ENCODE peak calls at places on chromosomes 2 and 18, in seven cellular contexts. One of them, this sample, is unnamed.

GRCh38 chr2:3611136-3611535 is 16.2 kb downstream of the COLEC11 start:
- DNase-seq in GM23248: no peak
- DNase-seq in HCT116: no peak
- DNase-seq in K562: no peak
- DNase-seq in neural progenitor cell: peak; percentile 49
- DNase-seq in HepG2: no peak
- DNase-seq in PC-3: no peak
- DNase-seq in this sample: no peak

GRCh38 chr2:68282814-68283812 is 30.8 kb upstream of the PPP3R1 start:
- DNase-seq in GM23248: peak; percentile 63
- DNase-seq in HCT116: peak; percentile 33
- DNase-seq in K562: peak; percentile 89
- DNase-seq in neural progenitor cell: peak; percentile 52
- DNase-seq in HepG2: peak; percentile 53
- DNase-seq in PC-3: peak; percentile 55
- DNase-seq in this sample: peak; percentile 60

GRCh38 chr2:233326500-233326899 is 18.9 kb downstream of the SAG start:
- DNase-seq in GM23248: no peak
- DNase-seq in HCT116: no peak
- DNase-seq in K562: no peak
- DNase-seq in neural progenitor cell: no peak
- DNase-seq in HepG2: no peak
- DNase-seq in PC-3: no peak
- DNase-seq in this sample: no peak

GRCh38 chr2:15334650-15335326 is 226.3 kb downstream of the NBAS start:
- DNase-seq in GM23248: peak; percentile 41
- DNase-seq in HCT116: no peak
- DNase-seq in K562: no peak
- DNase-seq in neural progenitor cell: no peak
- DNase-seq in HepG2: no peak
- DNase-seq in PC-3: peak; percentile 82
- DNase-seq in this sample: peak; percentile 84

GRCh38 chr2:96148410-96149217 is 3.4 kb upstream of the DUSP2 start:
- DNase-seq in GM23248: peak; percentile 93
- DNase-seq in HCT116: peak; percentile 88
- DNase-seq in K562: peak; percentile 60
- DNase-seq in neural progenitor cell: peak; percentile 67
- DNase-seq in HepG2: no peak
- DNase-seq in PC-3: peak; percentile 50
- DNase-seq in this sample: peak; percentile 94

GRCh38 chr18:26780520-26781325 is 84.8 kb downstream of the AQP4 start:
- DNase-seq in GM23248: no peak
- DNase-seq in HCT116: no peak
- DNase-seq in K562: no peak
- DNase-seq in neural progenitor cell: no peak
- DNase-seq in HepG2: no peak
- DNase-seq in PC-3: no peak
- DNase-seq in this sample: no peak

GRCh38 chr2:75560768-75561565 is at the start of gene EVA1A:
- DNase-seq in GM23248: peak; percentile 88
- DNase-seq in HCT116: no peak
- DNase-seq in K562: no peak
- DNase-seq in neural progenitor cell: peak; percentile 80
- DNase-seq in HepG2: peak; percentile 73
- DNase-seq in PC-3: peak; percentile 72
- DNase-seq in this sample: peak; percentile 91

GRCh38 chr2:26848336-26849055 is 564 bp downstream of the DPYSL5 start:
- DNase-seq in GM23248: peak; percentile 36
- DNase-seq in HCT116: no peak
- DNase-seq in K562: no peak
- DNase-seq in neural progenitor cell: peak; percentile 81
- DNase-seq in HepG2: no peak
- DNase-seq in PC-3: no peak
- DNase-seq in this sample: no peak

GRCh38 chr18:38481576-38481975 is 916.0 kb upstream of the CELF4 start:
- DNase-seq in GM23248: no peak
- DNase-seq in HCT116: no peak
- DNase-seq in K562: no peak
- DNase-seq in neural progenitor cell: no peak
- DNase-seq in HepG2: no peak
- DNase-seq in PC-3: no peak
- DNase-seq in this sample: no peak

GRCh38 chr2:160229591-160229990 is 29.5 kb upstream of the ITGB6 start:
- DNase-seq in GM23248: peak; percentile 80
- DNase-seq in HCT116: no peak
- DNase-seq in K562: no peak
- DNase-seq in neural progenitor cell: no peak
- DNase-seq in HepG2: no peak
- DNase-seq in PC-3: peak; percentile 85
- DNase-seq in this sample: peak; percentile 84

GRCh38 chr18:55415258-55415871 is 172.6 kb downstream of the TCF4 start:
- DNase-seq in GM23248: peak; percentile 91
- DNase-seq in HCT116: peak; percentile 37
- DNase-seq in K562: peak; percentile 84
- DNase-seq in neural progenitor cell: peak; percentile 90
- DNase-seq in HepG2: peak; percentile 27
- DNase-seq in PC-3: peak; percentile 74
- DNase-seq in this sample: peak; percentile 91

GRCh38 chr2:119713819-119714490 is 35.0 kb downstream of the TMEM177 start:
- DNase-seq in GM23248: no peak
- DNase-seq in HCT116: no peak
- DNase-seq in K562: no peak
- DNase-seq in neural progenitor cell: no peak
- DNase-seq in HepG2: no peak
- DNase-seq in PC-3: no peak
- DNase-seq in this sample: no peak

GRCh38 chr2:101142163-101142562 is 9.0 kb downstream of the TBC1D8 start:
- DNase-seq in GM23248: no peak
- DNase-seq in HCT116: no peak
- DNase-seq in K562: no peak
- DNase-seq in neural progenitor cell: no peak
- DNase-seq in HepG2: no peak
- DNase-seq in PC-3: no peak
- DNase-seq in this sample: no peak

GRCh38 chr2:189260361-189260761 is 80.8 kb upstream of the COL5A2 start:
- DNase-seq in GM23248: peak; percentile 23
- DNase-seq in HCT116: no peak
- DNase-seq in K562: no peak
- DNase-seq in neural progenitor cell: no peak
- DNase-seq in HepG2: no peak
- DNase-seq in PC-3: no peak
- DNase-seq in this sample: peak; percentile 90

GRCh38 chr18:43571078-43571689 is 293.9 kb upstream of the SYT4 start:
- DNase-seq in GM23248: peak; percentile 58
- DNase-seq in HCT116: no peak
- DNase-seq in K562: peak; percentile 17
- DNase-seq in neural progenitor cell: peak; percentile 65
- DNase-seq in HepG2: peak; percentile 27
- DNase-seq in PC-3: peak; percentile 59
- DNase-seq in this sample: peak; percentile 67

GRCh38 chr18:23244431-23244830 is 109.1 kb downstream of the CABLES1 start:
- DNase-seq in GM23248: no peak
- DNase-seq in HCT116: no peak
- DNase-seq in K562: no peak
- DNase-seq in neural progenitor cell: peak; percentile 14
- DNase-seq in HepG2: no peak
- DNase-seq in PC-3: no peak
- DNase-seq in this sample: no peak

GRCh38 chr18:57803119-57803969 is at the start of gene ATP8B1:
- DNase-seq in GM23248: peak; percentile 81
- DNase-seq in HCT116: peak; percentile 78
- DNase-seq in K562: peak; percentile 11
- DNase-seq in neural progenitor cell: peak; percentile 79
- DNase-seq in HepG2: no peak
- DNase-seq in PC-3: peak; percentile 96
- DNase-seq in this sample: peak; percentile 79

GRCh38 chr18:66346833-66347595 is 256.9 kb downstream of the CDH19 start:
- DNase-seq in GM23248: no peak
- DNase-seq in HCT116: no peak
- DNase-seq in K562: no peak
- DNase-seq in neural progenitor cell: no peak
- DNase-seq in HepG2: no peak
- DNase-seq in PC-3: no peak
- DNase-seq in this sample: no peak

GRCh38 chr2:129004485-129004884 is 685.8 kb upstream of the HS6ST1 start:
- DNase-seq in GM23248: no peak
- DNase-seq in HCT116: no peak
- DNase-seq in K562: no peak
- DNase-seq in neural progenitor cell: no peak
- DNase-seq in HepG2: no peak
- DNase-seq in PC-3: no peak
- DNase-seq in this sample: no peak

GRCh38 chr2:18987592-18988073 is 370.8 kb downstream of the OSR1 start:
- DNase-seq in GM23248: peak; percentile 95
- DNase-seq in HCT116: peak; percentile 44
- DNase-seq in K562: peak; percentile 1
- DNase-seq in neural progenitor cell: no peak
- DNase-seq in HepG2: peak; percentile 34
- DNase-seq in PC-3: peak; percentile 96
- DNase-seq in this sample: peak; percentile 94

GRCh38 chr2:150783015-150783414 is 295.5 kb upstream of the RND3 start:
- DNase-seq in GM23248: no peak
- DNase-seq in HCT116: no peak
- DNase-seq in K562: no peak
- DNase-seq in neural progenitor cell: no peak
- DNase-seq in HepG2: no peak
- DNase-seq in PC-3: no peak
- DNase-seq in this sample: no peak

GRCh38 chr2:120133572-120134244 is 89.5 kb downstream of the TMEM185B start:
- DNase-seq in GM23248: peak; percentile 9
- DNase-seq in HCT116: no peak
- DNase-seq in K562: no peak
- DNase-seq in neural progenitor cell: no peak
- DNase-seq in HepG2: no peak
- DNase-seq in PC-3: peak; percentile 24
- DNase-seq in this sample: no peak

GRCh38 chr2:20666364-20667150 is at the start of gene GDF7:
- DNase-seq in GM23248: no peak
- DNase-seq in HCT116: no peak
- DNase-seq in K562: no peak
- DNase-seq in neural progenitor cell: peak; percentile 58
- DNase-seq in HepG2: peak; percentile 46
- DNase-seq in PC-3: no peak
- DNase-seq in this sample: no peak

GRCh38 chr2:239299218-239299939 is 101.4 kb downstream of the HDAC4 start:
- DNase-seq in GM23248: no peak
- DNase-seq in HCT116: no peak
- DNase-seq in K562: no peak
- DNase-seq in neural progenitor cell: no peak
- DNase-seq in HepG2: peak; percentile 87
- DNase-seq in PC-3: no peak
- DNase-seq in this sample: no peak

GRCh38 chr2:212537311-212538155 is 1.1 kb downstream of the ERBB4 start:
- DNase-seq in GM23248: peak; percentile 45
- DNase-seq in HCT116: no peak
- DNase-seq in K562: no peak
- DNase-seq in neural progenitor cell: peak; percentile 68
- DNase-seq in HepG2: no peak
- DNase-seq in PC-3: peak; percentile 12
- DNase-seq in this sample: peak; percentile 17

GRCh38 chr2:110180036-110180435 is 24.8 kb downstream of the NPHP1 start:
- DNase-seq in GM23248: no peak
- DNase-seq in HCT116: no peak
- DNase-seq in K562: no peak
- DNase-seq in neural progenitor cell: no peak
- DNase-seq in HepG2: no peak
- DNase-seq in PC-3: no peak
- DNase-seq in this sample: no peak
- H3K4me2 ChIP-seq in GM23248: no peak overlapping the region
- H3K4me2 ChIP-seq in HCT116: no peak overlapping the region
- H3K4me2 ChIP-seq in K562: no peak overlapping the region
- H3K4me2 ChIP-seq in neural progenitor cell: no peak overlapping the region
- H3K4me2 ChIP-seq in HepG2: no peak overlapping the region
- H3K4me2 ChIP-seq in PC-3: no peak overlapping the region
- H3K4me2 ChIP-seq in this sample: no peak overlapping the region

DNA sequence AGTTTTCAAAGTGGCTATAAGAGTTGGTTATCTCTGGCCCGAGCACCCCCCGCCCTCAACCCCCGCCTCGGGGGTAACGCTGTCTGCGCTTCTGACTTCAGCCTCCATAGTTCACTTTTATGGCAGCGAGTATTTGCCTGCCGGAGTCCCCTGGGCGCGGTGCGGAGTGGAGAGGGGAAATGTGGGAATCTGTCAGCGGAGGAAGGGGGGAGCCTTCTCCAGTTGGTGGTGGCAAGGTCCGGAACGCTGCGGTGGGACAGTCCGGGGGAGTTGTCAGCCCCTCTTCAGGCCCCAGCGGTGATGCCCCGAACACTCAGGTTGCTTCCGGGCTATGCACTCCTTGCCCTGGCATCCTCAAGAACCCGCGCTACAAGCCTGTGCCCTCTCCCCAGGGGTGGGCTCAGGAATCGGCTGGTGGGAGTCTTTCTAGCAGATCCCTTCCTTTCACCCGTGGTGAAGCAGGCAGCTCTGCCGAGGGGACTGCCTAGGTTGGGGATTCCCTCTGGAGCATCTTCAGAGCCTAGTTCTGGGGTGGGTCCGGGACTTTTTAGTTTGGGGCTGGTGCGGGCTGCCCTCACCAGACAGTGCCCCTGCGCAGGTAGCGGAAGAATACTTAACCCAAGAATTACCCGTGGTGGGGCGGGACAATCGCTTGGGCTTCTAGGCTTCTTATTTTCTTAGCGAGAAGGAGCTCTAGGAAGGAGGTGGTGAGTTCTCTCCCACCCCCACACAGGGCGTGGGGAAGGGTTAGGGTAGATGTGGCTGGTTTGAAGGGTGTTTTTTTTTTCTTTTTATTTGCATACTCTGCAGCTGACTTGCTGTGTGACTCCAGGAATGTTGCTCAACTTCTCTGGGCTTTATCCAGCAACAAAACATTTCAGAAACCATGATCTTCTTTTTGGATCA is 1.6 kb downstream of the ATOH8 start:
- DNase-seq in GM23248: peak; percentile 80
- DNase-seq in HCT116: no peak
- DNase-seq in K562: no peak
- DNase-seq in neural progenitor cell: peak; percentile 25
- DNase-seq in HepG2: no peak
- DNase-seq in PC-3: no peak
- DNase-seq in this sample: no peak
- TF ChIP-seq EZH2 in GM23248: no peak
- TF ChIP-seq EZH2 in HCT116: no peak
- TF ChIP-seq EZH2 in K562: no peak
- TF ChIP-seq EZH2 in neural progenitor cell: no peak
- TF ChIP-seq EZH2 in HepG2: no peak
- TF ChIP-seq EZH2 in PC-3: no peak
- TF ChIP-seq EZH2 in this sample: no peak

GRCh38 chr2:172777431-172777830 is 41.8 kb downstream of the RAPGEF4 start:
- DNase-seq in GM23248: no peak
- DNase-seq in HCT116: no peak
- DNase-seq in K562: no peak
- DNase-seq in neural progenitor cell: no peak
- DNase-seq in HepG2: no peak
- DNase-seq in PC-3: no peak
- DNase-seq in this sample: peak; percentile 64
- H3K9ac ChIP-seq in GM23248: no peak overlapping the region
- H3K9ac ChIP-seq in HCT116: no peak overlapping the region
- H3K9ac ChIP-seq in K562: no peak overlapping the region
- H3K9ac ChIP-seq in neural progenitor cell: no peak overlapping the region
- H3K9ac ChIP-seq in HepG2: no peak overlapping the region
- H3K9ac ChIP-seq in PC-3: no peak overlapping the region
- H3K9ac ChIP-seq in this sample: no peak overlapping the region

GRCh38 chr2:47535991-47536390 is 133.0 kb downstream of the MSH2 start:
- DNase-seq in GM23248: peak; percentile 22
- DNase-seq in HCT116: no peak
- DNase-seq in K562: no peak
- DNase-seq in neural progenitor cell: no peak
- DNase-seq in HepG2: no peak
- DNase-seq in PC-3: peak; percentile 63
- DNase-seq in this sample: peak; percentile 32
- H3K4me2 ChIP-seq in GM23248: no peak overlapping the region
- H3K4me2 ChIP-seq in HCT116: no peak overlapping the region
- H3K4me2 ChIP-seq in K562: no peak overlapping the region
- H3K4me2 ChIP-seq in neural progenitor cell: no peak overlapping the region
- H3K4me2 ChIP-seq in HepG2: no peak overlapping the region
- H3K4me2 ChIP-seq in PC-3: no peak overlapping the region
- H3K4me2 ChIP-seq in this sample: no peak overlapping the region